ENCODE peak calls at places on chromosome 20, in five cellular contexts. I is body of pancreas, Q is heart right ventricle, K is vagina, A is H9. X is an unnamed sample.

GRCh38 chr20:53897884-53898557 is 172.4 kb downstream of the BCAS1 start:
- DNase-seq in I (peak; percentile 51), Q (no peak), K (no peak), A (no peak), X (no peak)

GRCh38 chr20:53040678-53041674 is 68.8 kb downstream of the TSHZ2 start:
- DNase-seq in A (no peak), I (peak; percentile 47), Q (peak; percentile 17), K (no peak), X (no peak)

GRCh38 chr20:48630342-48631075 is 197.3 kb downstream of the PREX1 start:
- DNase-seq in Q (no peak), I (no peak), A (peak; percentile 64), K (no peak), X (no peak)

GRCh38 chr20:62946918-62947317 is 5.6 kb upstream of the SLC17A9 start:
- DNase-seq in I (peak; percentile 61), Q (no peak), A (no peak), K (no peak), X (no peak)

GRCh38 chr20:19497064-19497463 is 261.0 kb upstream of the RIN2 start:
- DNase-seq in Q (no peak), I (no peak), A (no peak), K (no peak), X (peak; percentile 30)

GRCh38 chr20:34473262-34473883 is 42.8 kb upstream of the DYNLRB1 start:
- DNase-seq in Q (peak; percentile 26), I (peak; percentile 33), A (peak; percentile 56), K (no peak), X (no peak)

GRCh38 chr20:32872266-32872665 is 13.5 kb downstream of the EFCAB8 start:
- DNase-seq in A (no peak), Q (no peak), K (no peak), I (no peak), X (no peak)

GRCh38 chr20:49729780-49730179 is 16.1 kb upstream of the B4GALT5 start:
- DNase-seq in I (no peak), A (no peak), K (no peak), Q (no peak), X (no peak)

GRCh38 chr20:31681128-31681727 is 41.4 kb downstream of the BCL2L1 start:
- DNase-seq in I (no peak), K (no peak), A (no peak), Q (no peak), X (no peak)

GRCh38 chr20:31678389-31679356 is 41.0 kb downstream of the COX4I2 start:
- DNase-seq in Q (no peak), A (no peak), I (no peak), K (no peak), X (no peak)

GRCh38 chr20:31677553-31678260 is 40.0 kb downstream of the COX4I2 start:
- DNase-seq in A (no peak), K (no peak), I (no peak), Q (no peak), X (no peak)

GRCh38 chr20:31680286-31681127 is 42.2 kb downstream of the BCL2L1 start:
- DNase-seq in Q (no peak), K (no peak), I (no peak), A (no peak), X (no peak)

GRCh38 chr20:31679357-31680285 is 41.9 kb downstream of the COX4I2 start:
- DNase-seq in K (no peak), I (no peak), A (no peak), Q (no peak), X (no peak)
- H3K4me1 ChIP-seq in K (peaks cover 72% of the 10 kb centered on the region), I (peaks cover 72% of the 10 kb centered on the region), A (no peaks in the 10 kb centered on the region), Q (peaks cover 43% of the 10 kb centered on the region), X (peaks cover 62% of the 10 kb centered on the region)

GRCh38 chr20:4820833-4821518 is 99.3 kb downstream of the PRND start:
- DNase-seq in Q (no peak), K (no peak), I (no peak), A (no peak), X (no peak)

GRCh38 chr20:4817230-4817671 is 95.5 kb downstream of the PRND start:
- DNase-seq in A (no peak), Q (no peak), I (no peak), K (no peak), X (no peak)

GRCh38 chr20:4821590-4821989 is 99.9 kb downstream of the PRND start:
- DNase-seq in I (no peak), A (no peak), Q (no peak), K (peak; percentile 94), X (no peak)

GRCh38 chr20:4815618-4816017 is 93.9 kb downstream of the PRND start:
- DNase-seq in Q (no peak), A (no peak), I (no peak), K (no peak), X (no peak)

DNA sequence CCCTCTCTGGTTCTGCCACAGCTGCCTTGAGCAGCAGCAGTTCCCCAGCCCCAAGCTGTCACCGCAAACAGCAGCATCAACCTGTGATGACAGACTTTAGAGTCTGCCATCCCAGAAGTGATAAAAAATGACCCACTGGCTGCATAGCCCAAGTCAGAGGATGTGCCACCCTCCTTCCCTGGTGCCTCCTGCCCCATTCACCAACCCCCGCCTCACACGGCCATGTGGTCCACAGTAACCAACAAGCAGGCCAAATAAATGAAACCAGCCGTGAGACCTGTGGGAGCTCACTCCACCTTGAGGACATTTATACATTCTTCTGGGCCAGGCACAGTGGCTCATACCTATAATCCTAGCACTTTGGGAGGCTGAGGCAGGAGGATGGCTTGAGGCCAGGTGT is 98.2 kb downstream of the PRND start:
- DNase-seq in I (no peak), K (no peak), Q (no peak), A (no peak), X (no peak)
- H3K4me1 ChIP-seq in I (peaks cover 18% of the 10 kb centered on the region), K (peaks cover 34% of the 10 kb centered on the region), Q (peaks cover 2% of the 10 kb centered on the region), A (peaks cover 2% of the 10 kb centered on the region), X (peaks cover 26% of the 10 kb centered on the region)

DNA sequence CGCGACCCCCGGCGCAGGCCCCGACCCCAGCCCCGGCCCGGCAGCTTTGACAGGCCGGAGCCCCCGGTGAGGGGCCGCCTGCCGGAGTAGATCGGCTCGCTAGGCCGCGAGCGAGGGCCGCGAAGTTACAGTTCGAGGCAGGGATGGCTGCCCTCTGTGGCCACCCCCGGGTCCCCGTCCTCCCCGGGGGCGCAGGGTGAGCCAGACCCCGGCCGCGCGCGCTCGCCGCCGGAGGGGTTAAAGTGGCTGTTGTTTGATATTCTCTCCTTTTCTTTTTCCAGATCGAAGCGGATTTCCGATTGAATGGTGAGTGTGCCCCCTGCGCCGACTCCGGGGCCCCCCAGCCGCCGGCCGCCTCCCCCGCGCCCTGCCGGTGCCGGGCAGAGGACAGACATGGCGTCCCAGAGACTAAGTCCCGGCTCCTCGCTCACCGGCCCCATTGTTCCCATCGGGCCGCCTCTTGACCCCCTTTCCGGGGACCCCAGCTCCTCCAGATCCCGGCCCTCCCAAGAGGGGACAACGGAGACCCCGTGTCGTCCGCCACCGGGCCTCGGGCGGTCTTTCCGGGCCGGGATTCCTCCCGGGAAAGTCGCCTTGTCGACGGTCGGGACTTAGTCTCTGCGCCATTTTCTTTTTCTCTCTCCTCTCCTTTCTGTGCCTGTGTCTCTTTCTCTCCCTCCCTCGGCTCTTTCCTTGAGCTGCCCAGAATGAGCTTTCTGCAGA is 689 bp downstream of the TOP1 start:
- DNase-seq in I (peak; percentile 31), A (no peak), K (no peak), Q (peak; percentile 39), X (peak; percentile 76)
- H3K4me1 ChIP-seq in I (peaks cover 49% of the 10 kb centered on the region), A (peaks cover 8% of the 10 kb centered on the region), K (peaks cover 54% of the 10 kb centered on the region), Q (peaks cover 6% of the 10 kb centered on the region), X (peaks cover 21% of the 10 kb centered on the region)

GRCh38 chr20:6703047-6703446 is 64.4 kb upstream of the BMP2 start:
- DNase-seq in A (no peak), K (no peak), I (no peak), Q (no peak), X (no peak)

GRCh38 chr20:6700563-6701328 is 66.7 kb upstream of the BMP2 start:
- DNase-seq in K (no peak), A (no peak), I (no peak), Q (peak; percentile 38), X (no peak)

GRCh38 chr20:6704132-6704861 is 63.2 kb upstream of the BMP2 start:
- DNase-seq in I (peak; percentile 78), Q (no peak), A (no peak), K (no peak), X (no peak)

GRCh38 chr20:6699931-6700562 is 67.4 kb upstream of the BMP2 start:
- DNase-seq in Q (no peak), A (no peak), K (no peak), I (no peak), X (no peak)

GRCh38 chr20:6702144-6702543 is 65.3 kb upstream of the BMP2 start:
- DNase-seq in A (no peak), K (no peak), I (no peak), Q (no peak), X (no peak)
- H3K4me1 ChIP-seq in A (peaks cover 4% of the 10 kb centered on the region), K (peaks cover 11% of the 10 kb centered on the region), I (peaks cover 70% of the 10 kb centered on the region), Q (no peaks in the 10 kb centered on the region), X (peaks cover 40% of the 10 kb centered on the region)

X was measured in SJSA1.